ENCODE peak calls at places on chromosomes 7 and 10, in eight cellular contexts. H, O, G, B, E, L, C and N are unnamed samples.

GRCh38 chr10:2921956-2922680 is 145.2 kb upstream of the PFKP start:
- DNase-seq in G (peak), O (no peak), E (no peak), B (no peak), L (peak), C (no peak), H (no peak), N (no peak)

GRCh38 chr7:109386959-109387358 is 817.3 kb downstream of the DNAJB9 start:
- DNase-seq in B (no peak), H (no peak), G (no peak), C (no peak), O (no peak), L (no peak), E (no peak), N (no peak)

GRCh38 chr10:125538947-125539649 is 143.9 kb downstream of the TEX36 start:
- DNase-seq in O (no peak), B (no peak), H (no peak), C (no peak), L (no peak), G (peak), E (peak), N (no peak)

GRCh38 chr10:103942866-103943265 is 24.1 kb upstream of the SLK start:
- DNase-seq in B (no peak), E (no peak), G (no peak), L (no peak), H (no peak), C (no peak), O (no peak), N (no peak)

GRCh38 chr10:124354411-124355382 is 64.0 kb downstream of the OAT start:
- DNase-seq in C (peak), H (no peak), E (peak), B (no peak), G (no peak), O (no peak), L (peak), N (peak)

GRCh38 chr7:37344886-37345579 is 103.6 kb downstream of the ELMO1 start:
- DNase-seq in H (no peak), B (no peak), L (no peak), C (no peak), G (no peak), E (no peak), O (no peak), N (no peak)

GRCh38 chr7:137685439-137686164 is 161.2 kb downstream of the DGKI start:
- DNase-seq in H (no peak), O (no peak), B (no peak), E (no peak), L (no peak), G (no peak), C (no peak), N (no peak)

GRCh38 chr7:35036361-35037171 is 719 bp downstream of the DPY19L1 start:
- DNase-seq in C (peak), E (peak), H (peak), G (no peak), O (peak), L (peak), B (no peak), N (no peak)

GRCh38 chr10:107409517-107409916 is 245.0 kb upstream of the SORCS1 start:
- DNase-seq in E (no peak), L (peak), C (no peak), G (no peak), B (no peak), O (no peak), H (no peak), N (peak)

GRCh38 chr7:139358541-139359365 is 941 bp upstream of the LUC7L2 start:
- DNase-seq in G (no peak), H (peak), C (no peak), O (peak), L (peak), B (no peak), E (no peak), N (peak)

GRCh38 chr10:59346321-59346720 is 16.0 kb downstream of the FAM13C start:
- DNase-seq in E (no peak), H (no peak), O (peak), C (no peak), L (no peak), G (no peak), B (no peak), N (no peak)

GRCh38 chr10:75616874-75617478 is 185.6 kb downstream of the LRMDA start:
- DNase-seq in L (no peak), E (no peak), H (no peak), O (no peak), C (no peak), B (no peak), G (no peak), N (no peak)

GRCh38 chr10:120962386-120963052 is 111.4 kb downstream of the WDR11 start:
- DNase-seq in G (no peak), E (no peak), L (no peak), H (no peak), O (no peak), C (no peak), B (no peak), N (no peak)

GRCh38 chr10:84424731-84425165 is 96.4 kb downstream of the CCSER2 start:
- DNase-seq in O (peak), C (peak), G (peak), B (peak), E (peak), H (no peak), L (peak), N (peak)